ENCODE peak calls at places on chromosomes 13 and 19, in eight cellular contexts. G is tibial nerve, V is body of pancreas, J is stomach, M is suprapubic skin, B is transverse colon, W is right lobe of liver, C is sigmoid colon. X is an unnamed sample. For H3K36me3, the result is how much of the 10 kb centered on the place peaks cover.

GRCh38 chr13:63853816-63854215 is 2438.2 kb upstream of the PCDH20 start:
- DNase-seq in G (no peak), V (no peak), J (no peak), M (no peak), B (no peak), W (no peak), C (no peak), X (no peak)

GRCh38 chr13:48125794-48126228 is 30.9 kb upstream of the MED4 start:
- DNase-seq in G (peak), V (peak), J (no peak), M (no peak), B (no peak), W (no peak), C (no peak), X (no peak)

GRCh38 chr13:23411706-23412105 is 21.8 kb downstream of the SACS start:
- DNase-seq in G (no peak), V (no peak), J (no peak), M (no peak), B (no peak), W (no peak), C (no peak), X (no peak)

GRCh38 chr13:40146063-40146462 is 490.6 kb downstream of the COG6 start:
- DNase-seq in G (no peak), V (no peak), J (no peak), M (no peak), B (no peak), W (no peak), C (no peak), X (no peak)

GRCh38 chr13:26618726-26619125 is 61.2 kb downstream of the WASF3 start:
- DNase-seq in G (no peak), V (no peak), J (no peak), M (no peak), B (no peak), W (no peak), C (no peak), X (no peak)

GRCh38 chr13:37201081-37201480 is 95.6 kb upstream of the CSNK1A1L start:
- DNase-seq in G (no peak), V (no peak), J (no peak), M (no peak), B (no peak), W (no peak), C (no peak), X (no peak)

GRCh38 chr13:106078191-106078590 is 457.3 kb downstream of the EFNB2 start:
- DNase-seq in G (no peak), V (no peak), J (no peak), M (no peak), B (no peak), W (no peak), C (no peak), X (no peak)

GRCh38 chr13:25980255-25980654 is 71.6 kb downstream of the SHISA2 start:
- DNase-seq in G (no peak), V (peak), J (no peak), M (no peak), B (no peak), W (no peak), C (no peak), X (no peak)

GRCh38 chr13:106602178-106602577 is 34.2 kb upstream of the ARGLU1 start:
- DNase-seq in G (no peak), V (peak), J (peak), M (no peak), B (peak), W (no peak), C (no peak), X (peak)

GRCh38 chr19:54287456-54287855 is 6.5 kb upstream of the LILRB2 start:
- DNase-seq in G (no peak), V (no peak), J (no peak), M (no peak), B (no peak), W (no peak), C (no peak), X (no peak)

GRCh38 chr19:15379996-15380647 is 535 bp upstream of the AKAP8 start:
- DNase-seq in G (no peak), V (peak), J (peak), M (no peak), B (peak), W (peak), C (peak), X (peak)

GRCh38 chr13:30396434-30397075 is 25.7 kb upstream of the UBE2L5 start:
- DNase-seq in G (no peak), V (no peak), J (no peak), M (no peak), B (no peak), W (no peak), C (no peak), X (no peak)

GRCh38 chr13:110297011-110297410 is 9.9 kb downstream of the COL4A1 start:
- DNase-seq in G (no peak), V (no peak), J (no peak), M (no peak), B (no peak), W (no peak), C (peak), X (no peak)

GRCh38 chr19:10227215-10227971 is 3.7 kb downstream of the S1PR2 start:
- DNase-seq in G (peak), V (no peak), J (no peak), M (no peak), B (no peak), W (no peak), C (peak), X (peak)

GRCh38 chr19:18470153-18470552 is 32.2 kb upstream of the ISYNA1 start:
- DNase-seq in G (no peak), V (no peak), J (no peak), M (no peak), B (no peak), W (no peak), C (peak), X (peak)

GRCh38 chr13:101623469-101624209 is 171.2 kb downstream of the ITGBL1 start:
- DNase-seq in G (no peak), V (no peak), J (no peak), M (no peak), B (no peak), W (no peak), C (no peak), X (no peak)

DNA sequence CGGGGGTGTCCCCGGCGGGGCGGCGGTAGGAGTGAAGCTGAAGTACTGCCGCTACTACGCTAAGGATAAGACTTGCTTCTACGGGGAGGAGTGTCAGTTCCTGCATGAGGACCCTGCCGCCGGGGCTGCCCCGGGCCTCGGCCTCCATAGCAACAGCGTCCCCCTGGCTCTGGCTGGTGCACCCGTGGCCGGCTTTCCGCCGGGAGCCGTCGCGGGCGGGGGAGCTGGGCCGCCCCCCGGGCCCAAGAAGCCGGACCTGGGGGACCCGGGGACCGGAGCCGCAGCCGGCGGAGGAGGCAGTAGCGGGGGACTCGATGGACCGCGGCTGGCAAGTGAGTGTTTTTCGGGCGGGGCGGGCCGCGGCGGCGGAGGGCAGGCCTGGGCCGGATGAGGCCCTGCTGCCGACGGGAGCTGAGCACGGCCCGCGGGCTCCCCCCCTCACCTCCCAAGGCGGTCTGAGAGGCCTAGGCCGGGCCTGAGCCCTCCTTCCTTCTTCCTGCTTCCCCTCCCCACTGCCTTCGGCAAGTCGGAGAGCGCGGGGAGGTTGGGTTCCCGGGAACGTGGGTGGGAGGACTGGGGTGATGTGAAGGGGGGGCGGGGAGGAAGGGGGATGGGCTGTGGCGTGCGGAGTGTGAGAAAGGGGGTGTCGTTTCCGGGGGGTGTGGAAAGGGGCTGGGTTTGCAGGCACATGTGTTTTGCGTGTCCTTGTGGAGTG is 568 bp downstream of the PAN3 start:
- DNase-seq in G (peak), V (peak), J (peak), M (peak), B (peak), W (peak), C (peak), X (peak)
- TF ChIP-seq POLR2A in G (peak), V (peak), J (no peak), M (no peak), B (peak), W (peak), C (peak), X (peak)

GRCh38 chr13:99553033-99553432 is 51.8 kb downstream of the TM9SF2 start:
- DNase-seq in G (no peak), V (no peak), J (peak), M (no peak), B (no peak), W (no peak), C (no peak), X (no peak)

GRCh38 chr13:99558570-99559180 is 57.4 kb downstream of the TM9SF2 start:
- DNase-seq in G (no peak), V (no peak), J (no peak), M (no peak), B (no peak), W (no peak), C (no peak), X (no peak)

GRCh38 chr13:99556867-99557443 is 55.7 kb downstream of the TM9SF2 start:
- DNase-seq in G (no peak), V (no peak), J (no peak), M (no peak), B (no peak), W (no peak), C (no peak), X (no peak)

GRCh38 chr13:99559560-99559959 is 58.3 kb downstream of the TM9SF2 start:
- DNase-seq in G (no peak), V (no peak), J (no peak), M (no peak), B (no peak), W (peak), C (no peak), X (no peak)

GRCh38 chr13:99555149-99555548 is 53.9 kb downstream of the TM9SF2 start:
- DNase-seq in G (no peak), V (no peak), J (no peak), M (no peak), B (no peak), W (no peak), C (no peak), X (no peak)
- H3K36me3 ChIP-seq in G (under half), V (under half), J (half or more), M (half or more), B (under half), W (under half), C (half or more), X (half or more)

GRCh38 chr19:13846533-13847032 is 30.4 kb upstream of the NANOS3 start:
- DNase-seq in G (peak), V (peak), J (peak), M (peak), B (peak), W (peak), C (peak), X (peak)
- TF ChIP-seq POLR2A in G (no peak), V (no peak), J (no peak), M (no peak), B (peak), W (no peak), C (no peak), X (peak)

DNA sequence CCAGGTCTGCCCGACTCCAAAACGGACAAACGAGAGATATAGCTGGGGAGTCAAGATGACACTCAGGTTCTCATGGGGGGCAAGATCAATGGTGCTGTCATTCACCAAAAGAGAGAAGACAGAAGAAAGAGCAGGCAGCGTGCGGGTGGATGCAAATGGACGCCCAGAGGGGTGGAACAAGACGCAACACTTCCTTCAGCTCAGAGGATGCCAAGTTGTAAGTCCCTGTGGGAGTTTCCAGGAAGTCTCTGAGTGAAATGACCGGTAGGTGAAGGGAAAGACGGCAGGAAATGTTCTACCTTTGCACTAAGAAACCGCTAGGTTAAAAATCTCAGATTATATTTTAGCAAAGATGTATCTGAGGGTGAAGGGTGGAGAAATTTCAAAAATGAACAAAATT is 26.5 kb downstream of the TUBGCP3 start:
- DNase-seq in G (no peak), V (no peak), J (no peak), M (no peak), B (no peak), W (no peak), C (no peak), X (no peak)
- H3K36me3 ChIP-seq in G (under half), V (under half), J (half or more), M (half or more), B (under half), W (under half), C (half or more), X (under half)

GRCh38 chr19:49491030-49491803 is 3.8 kb downstream of the RPL13A start:
- DNase-seq in G (no peak), V (no peak), J (no peak), M (no peak), B (no peak), W (no peak), C (no peak), X (no peak)

GRCh38 chr19:49488863-49489537 is 1.6 kb downstream of the RPL13A start:
- DNase-seq in G (no peak), V (no peak), J (no peak), M (no peak), B (no peak), W (no peak), C (no peak), X (no peak)

GRCh38 chr19:49488046-49488862 is 846 bp downstream of the RPL13A start:
- DNase-seq in G (no peak), V (no peak), J (no peak), M (no peak), B (no peak), W (no peak), C (no peak), X (no peak)

GRCh38 chr19:49490287-49491029 is 3.0 kb downstream of the RPL13A start:
- DNase-seq in G (no peak), V (no peak), J (no peak), M (no peak), B (no peak), W (no peak), C (no peak), X (no peak)

DNA sequence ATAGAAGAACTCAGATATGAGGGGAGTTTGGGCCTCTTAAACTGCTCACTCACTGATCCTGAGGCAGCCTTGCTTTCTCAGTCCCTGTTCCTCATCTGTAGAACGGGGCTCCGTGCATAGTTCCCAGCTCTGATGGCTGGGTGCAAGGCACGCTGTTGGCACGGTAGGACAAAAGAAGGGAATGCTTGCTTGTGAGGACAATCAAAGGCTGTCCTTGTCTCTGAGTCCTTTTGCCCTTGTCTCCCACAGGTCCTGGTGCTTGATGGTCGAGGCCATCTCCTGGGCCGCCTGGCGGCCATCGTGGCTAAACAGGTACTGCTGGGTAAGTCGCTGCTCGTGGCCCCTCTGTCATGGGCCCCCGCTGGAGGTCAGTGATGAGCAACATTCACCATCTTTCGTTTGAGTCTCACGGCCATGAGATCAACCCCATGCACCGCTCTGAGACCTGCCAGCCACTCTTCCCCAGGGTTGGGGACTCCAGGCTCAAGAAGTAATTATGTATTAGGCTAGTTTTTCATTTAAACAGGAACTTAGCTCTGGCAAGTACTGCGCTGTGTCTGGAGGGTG is 2.3 kb downstream of the RPL13A start:
- DNase-seq in G (no peak), V (no peak), J (no peak), M (no peak), B (no peak), W (no peak), C (no peak), X (no peak)
- TF ChIP-seq POLR2A in G (no peak), V (no peak), J (no peak), M (no peak), B (no peak), W (no peak), C (no peak), X (no peak)

GRCh38 chr19:16405797-16406196 is 66.0 kb downstream of the EPS15L1 start:
- DNase-seq in G (no peak), V (no peak), J (no peak), M (no peak), B (no peak), W (no peak), C (no peak), X (no peak)
- H3K36me3 ChIP-seq in G (under half), V (under half), J (half or more), M (half or more), B (half or more), W (under half), C (half or more), X (half or more)

GRCh38 chr19:50207730-50208129 is 4.3 kb downstream of the MYH14 start:
- DNase-seq in G (no peak), V (no peak), J (no peak), M (no peak), B (no peak), W (no peak), C (no peak), X (no peak)

GRCh38 chr19:50204811-50205675 is 1.6 kb downstream of the MYH14 start:
- DNase-seq in G (no peak), V (peak), J (peak), M (peak), B (peak), W (peak), C (no peak), X (peak)

GRCh38 chr19:50204081-50204428 is 633 bp downstream of the MYH14 start:
- DNase-seq in G (no peak), V (no peak), J (no peak), M (no peak), B (no peak), W (no peak), C (no peak), X (no peak)

GRCh38 chr19:50206191-50206590 is 2.8 kb downstream of the MYH14 start:
- DNase-seq in G (no peak), V (no peak), J (no peak), M (no peak), B (peak), W (no peak), C (no peak), X (no peak)

GRCh38 chr19:50205681-50206138 is 2.3 kb downstream of the MYH14 start:
- DNase-seq in G (no peak), V (peak), J (peak), M (peak), B (peak), W (peak), C (no peak), X (peak)
- TF ChIP-seq POLR2A in G (no peak), V (peak), J (no peak), M (no peak), B (peak), W (no peak), C (no peak), X (peak)